ENCODE peak calls at places on chromosomes 2 and 18, in seven cellular contexts. D is ovary; X is K562; S is OCI-LY7; E is CD8-positive, alpha-beta T cell; B is A549; M is endodermal cell. R is an unnamed sample.

GRCh38 chr2:19219060-19219459 is 139.4 kb downstream of the OSR1 start:
- DNase-seq in D (no peak), X (no peak), S (no peak), E (no peak), B (no peak), M (no peak), R (no peak)

GRCh38 chr2:54845094-54845493 is 121.6 kb downstream of the EML6 start:
- DNase-seq in D (no peak), X (no peak), S (no peak), E (no peak), B (no peak), M (no peak), R (no peak)

GRCh38 chr2:127859712-127860085 is 1.7 kb upstream of the POLR2D start:
- DNase-seq in D (peak; percentile 53), X (peak; percentile 70), S (peak; percentile 73), E (peak; percentile 57), B (no peak), M (peak; percentile 94), R (peak; percentile 35)

GRCh38 chr2:142259356-142259755 is 128.5 kb upstream of the LRP1B start:
- DNase-seq in D (no peak), X (no peak), S (no peak), E (no peak), B (no peak), M (no peak), R (no peak)

GRCh38 chr2:232667989-232668583 is 29.0 kb upstream of the GIGYF2 start:
- DNase-seq in D (no peak), X (no peak), S (no peak), E (no peak), B (no peak), M (no peak), R (no peak)

GRCh38 chr2:85754313-85755095 is 713 bp downstream of the ATOH8 start:
- DNase-seq in D (peak; percentile 68), X (peak; percentile 45), S (no peak), E (no peak), B (peak; percentile 62), M (peak; percentile 89), R (no peak)

GRCh38 chr2:3208591-3208990 is 169.0 kb downstream of the EIPR1 start:
- DNase-seq in D (no peak), X (no peak), S (no peak), E (no peak), B (no peak), M (no peak), R (no peak)

GRCh38 chr18:22983175-22983574 is 50.0 kb downstream of the RBBP8 start:
- DNase-seq in D (no peak), X (no peak), S (peak; percentile 40), E (no peak), B (peak; percentile 41), M (no peak), R (no peak)

DNA sequence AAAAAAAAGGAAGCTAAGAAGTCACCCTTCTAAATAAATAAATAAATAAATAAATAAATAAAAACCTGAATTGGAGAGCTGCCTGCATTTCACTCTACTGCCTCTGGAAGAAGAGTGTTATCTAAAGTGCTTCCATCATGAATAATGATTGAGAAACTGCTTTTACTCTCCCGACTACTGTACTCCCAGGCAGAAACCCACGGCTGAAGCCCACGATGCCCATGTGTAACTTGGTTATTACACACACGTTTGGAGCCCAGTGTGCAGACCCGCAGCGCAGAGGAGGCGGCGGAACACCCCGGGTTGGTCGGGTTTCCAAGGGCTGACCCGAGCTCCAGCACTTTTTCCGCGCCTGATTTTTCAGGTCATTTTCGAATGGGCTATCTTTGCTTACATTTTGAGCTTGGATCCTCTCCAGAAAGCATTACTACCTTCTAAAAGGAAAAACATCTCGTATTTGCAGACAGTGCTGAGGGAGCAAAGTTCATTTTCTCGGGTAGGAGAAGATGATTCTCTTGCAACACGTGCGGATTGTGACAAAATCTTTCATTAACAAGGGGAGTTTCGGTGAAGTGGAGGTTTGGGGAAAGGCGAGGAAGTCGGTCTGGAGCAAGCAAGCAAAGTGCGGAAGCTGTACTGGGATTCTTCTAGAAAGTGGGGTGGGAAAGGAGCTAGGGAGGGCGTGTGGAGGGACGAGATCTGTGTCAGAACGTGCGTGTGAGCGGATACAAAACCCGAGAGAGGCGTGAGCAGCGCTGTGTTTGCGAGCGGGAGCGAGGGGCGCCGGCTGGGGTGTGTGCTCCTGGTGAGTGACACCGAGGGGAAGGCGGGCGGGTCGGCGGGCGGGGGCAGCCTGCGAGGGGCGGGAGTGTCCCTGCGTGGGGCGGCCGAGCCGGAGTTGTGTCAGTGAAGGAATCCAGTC is at the start of gene SPATS2L:
- DNase-seq in D (peak; percentile 86), X (no peak), S (peak; percentile 34), E (peak; percentile 28), B (peak; percentile 87), M (peak; percentile 87), R (peak; percentile 76)
- TF ChIP-seq CTCF in D (peak; percentile 10), X (no peak), S (no peak), E (no peak), B (no peak), M (peak; percentile 62), R (no peak)

DNA sequence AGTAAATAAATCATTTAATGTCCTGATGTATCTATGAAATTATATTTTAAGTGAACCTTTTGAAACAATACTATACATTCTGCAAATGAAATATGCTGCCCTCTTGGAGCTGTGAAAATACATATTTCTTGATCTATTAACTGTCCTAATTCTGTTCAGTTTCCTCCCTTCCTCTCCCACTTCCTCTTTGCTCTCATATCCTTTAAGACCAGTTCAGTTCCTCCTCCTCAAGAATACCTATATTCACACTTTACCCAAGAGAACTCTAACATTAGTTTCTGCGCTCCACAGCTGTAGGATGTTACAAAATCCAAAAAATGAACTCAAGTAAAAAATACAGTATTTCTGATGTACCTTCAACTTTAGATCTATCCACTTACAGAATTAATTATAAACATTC is 5.4 kb downstream of the ITSN2 start:
- DNase-seq in D (no peak), X (no peak), S (peak; percentile 40), E (no peak), B (no peak), M (no peak), R (no peak)
- H3K4me3 ChIP-seq in D (no peak overlapping the region), X (no peak overlapping the region), S (peak overlapping the region; percentile 11), E (no peak overlapping the region), B (no peak overlapping the region), M (no peak overlapping the region), R (no peak overlapping the region)

DNA sequence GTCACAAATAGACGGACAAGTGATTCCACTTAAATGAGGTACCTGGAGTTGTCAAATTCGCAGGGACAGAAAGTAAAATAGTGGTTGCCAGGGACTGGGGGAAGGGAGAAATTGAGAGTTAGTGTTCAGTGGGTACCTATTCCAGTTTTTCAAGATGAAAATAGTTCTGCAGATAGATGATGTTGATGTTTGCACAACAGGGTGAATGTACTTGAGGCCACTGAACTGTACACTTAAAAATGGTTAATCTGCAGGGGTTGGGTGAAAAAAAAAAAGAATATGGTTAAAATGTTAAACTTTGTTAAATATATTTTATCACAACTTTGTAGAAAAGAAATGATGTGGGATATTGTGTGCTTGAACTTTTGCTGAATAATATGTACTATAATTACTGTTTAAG is 102.3 kb downstream of the NCK2 start:
- DNase-seq in D (no peak), X (no peak), S (no peak), E (no peak), B (no peak), M (no peak), R (no peak)
- H3K4me1 ChIP-seq in D (peaks cover 2% of the 10 kb centered on the region), X (peaks cover 4% of the 10 kb centered on the region), S (peaks cover 23% of the 10 kb centered on the region), E (peaks cover 72% of the 10 kb centered on the region), B (no peaks in the 10 kb centered on the region), M (peaks cover 22% of the 10 kb centered on the region), R (no peaks in the 10 kb centered on the region)

GRCh38 chr2:177243073-177243472 is 21.5 kb downstream of the NFE2L2 start:
- DNase-seq in D (no peak), X (no peak), S (no peak), E (no peak), B (no peak), M (no peak), R (no peak)
- TF ChIP-seq CTCF in D (no peak), X (peak; percentile 9), S (no peak), E (no peak), B (no peak), M (no peak), R (no peak)